ENCODE peak calls at places on chromosome 4, in eight cellular contexts. I is NB4, Q is GM12865, B is Peyer's patch, H is kidney epithelial cell, E is astrocyte of the spinal cord, N is epithelial cell of esophagus, C is aorta. S is an unnamed sample.

GRCh38 chr4:138223191-138223910 is 18.8 kb downstream of the SLC7A11 start:
- DNase-seq in I (peak), Q (no peak), B (no peak), H (no peak), E (no peak), N (no peak), C (no peak), S (no peak)

GRCh38 chr4:75287738-75288517 is 226.3 kb downstream of the RCHY1 start:
- DNase-seq in I (no peak), Q (no peak), B (no peak), H (no peak), E (no peak), N (no peak), C (no peak), S (no peak)

GRCh38 chr4:7166286-7166685 is 26.1 kb upstream of the SORCS2 start:
- DNase-seq in I (no peak), Q (no peak), B (peak), H (no peak), E (no peak), N (no peak), C (no peak), S (no peak)

GRCh38 chr4:57162499-57163019 is 52.4 kb upstream of the IGFBP7 start:
- DNase-seq in I (no peak), Q (no peak), B (no peak), H (no peak), E (no peak), N (no peak), C (no peak), S (no peak)

GRCh38 chr4:20773144-20773997 is 73.1 kb downstream of the PACRGL start:
- DNase-seq in I (peak), Q (peak), B (peak), H (peak), E (peak), N (peak), C (no peak), S (peak)

GRCh38 chr4:103422467-103423219 is 224.5 kb upstream of the CENPE start:
- DNase-seq in I (no peak), Q (no peak), B (no peak), H (no peak), E (no peak), N (peak), C (no peak), S (no peak)

GRCh38 chr4:119498520-119498919 is 130.1 kb downstream of the PDE5A start:
- DNase-seq in I (peak), Q (no peak), B (no peak), H (no peak), E (peak), N (no peak), C (peak), S (no peak)

GRCh38 chr4:6938237-6938636 is 28.6 kb downstream of the TBC1D14 start:
- DNase-seq in I (peak), Q (no peak), B (no peak), H (no peak), E (no peak), N (no peak), C (peak), S (no peak)

GRCh38 chr4:114562176-114562904 is 36.3 kb upstream of the UGT8 start:
- DNase-seq in I (no peak), Q (no peak), B (no peak), H (no peak), E (no peak), N (no peak), C (no peak), S (no peak)

GRCh38 chr4:123349401-123350190 is 47.0 kb upstream of the SPRY1 start:
- DNase-seq in I (no peak), Q (no peak), B (peak), H (no peak), E (no peak), N (no peak), C (no peak), S (no peak)

GRCh38 chr4:127145001-127145400 is 487.8 kb upstream of the INTU start:
- DNase-seq in I (no peak), Q (no peak), B (no peak), H (no peak), E (no peak), N (no peak), C (no peak), S (no peak)

GRCh38 chr4:158962396-158962795 is 140.5 kb upstream of the RAPGEF2 start:
- DNase-seq in I (no peak), Q (no peak), B (no peak), H (no peak), E (no peak), N (no peak), C (no peak), S (no peak)

GRCh38 chr4:85738721-85739120 is 263.8 kb downstream of the ARHGAP24 start:
- DNase-seq in I (no peak), Q (no peak), B (no peak), H (no peak), E (no peak), N (peak), C (no peak), S (no peak)

GRCh38 chr4:7434766-7435150 is at the start of gene PSAPL1:
- DNase-seq in I (peak), Q (no peak), B (no peak), H (no peak), E (no peak), N (no peak), C (peak), S (no peak)

GRCh38 chr4:1559896-1560650 is 124.0 kb downstream of the FAM53A start:
- DNase-seq in I (peak), Q (no peak), B (no peak), H (no peak), E (peak), N (no peak), C (no peak), S (no peak)

GRCh38 chr4:30642520-30642919 is 77.6 kb upstream of the PCDH7 start:
- DNase-seq in I (no peak), Q (no peak), B (no peak), H (no peak), E (no peak), N (no peak), C (no peak), S (no peak)

GRCh38 chr4:183416878-183417277 is 27.6 kb upstream of the CDKN2AIP start:
- DNase-seq in I (no peak), Q (no peak), B (no peak), H (no peak), E (no peak), N (no peak), C (no peak), S (no peak)

GRCh38 chr4:6250235-6250983 is 19.2 kb upstream of the WFS1 start:
- DNase-seq in I (peak), Q (peak), B (no peak), H (no peak), E (peak), N (peak), C (no peak), S (no peak)

GRCh38 chr4:26320159-26320452 is 708 bp upstream of the RBPJ start:
- DNase-seq in I (no peak), Q (peak), B (no peak), H (no peak), E (no peak), N (no peak), C (no peak), S (no peak)

GRCh38 chr4:57064811-57065711 is 45.1 kb downstream of the IGFBP7 start:
- DNase-seq in I (no peak), Q (no peak), B (peak), H (no peak), E (peak), N (peak), C (peak), S (peak)

GRCh38 chr4:183360161-183360919 is 38.1 kb upstream of the CLDN24 start:
- DNase-seq in I (peak), Q (no peak), B (no peak), H (no peak), E (peak), N (peak), C (no peak), S (no peak)

GRCh38 chr4:81625422-81626417 is 154.0 kb upstream of the RASGEF1B start:
- DNase-seq in I (no peak), Q (no peak), B (no peak), H (no peak), E (no peak), N (no peak), C (no peak), S (no peak)
- H3K4me3 ChIP-seq in I (no peak), Q (no peak), B (no peak), H (no peak), E (no peak), N (no peak), C (no peak), S (no peak)

GRCh38 chr4:4866124-4866832 is 6.8 kb downstream of the MSX1 start:
- DNase-seq in I (no peak), Q (peak), B (no peak), H (no peak), E (peak), N (no peak), C (no peak), S (no peak)
- H3K4me3 ChIP-seq in I (no peak), Q (peak), B (no peak), H (no peak), E (peak), N (no peak), C (peak), S (peak)

GRCh38 chr4:107866726-107867125 is 42.0 kb downstream of the SGMS2 start:
- DNase-seq in I (no peak), Q (no peak), B (no peak), H (no peak), E (no peak), N (peak), C (no peak), S (no peak)

GRCh38 chr4:107862658-107863057 is 37.9 kb downstream of the SGMS2 start:
- DNase-seq in I (no peak), Q (peak), B (peak), H (peak), E (peak), N (peak), C (no peak), S (no peak)

GRCh38 chr4:107858158-107858742 is 33.5 kb downstream of the SGMS2 start:
- DNase-seq in I (no peak), Q (no peak), B (no peak), H (no peak), E (no peak), N (no peak), C (no peak), S (no peak)

GRCh38 chr4:107863416-107863815 is 38.7 kb downstream of the SGMS2 start:
- DNase-seq in I (no peak), Q (no peak), B (no peak), H (no peak), E (peak), N (peak), C (no peak), S (no peak)

DNA sequence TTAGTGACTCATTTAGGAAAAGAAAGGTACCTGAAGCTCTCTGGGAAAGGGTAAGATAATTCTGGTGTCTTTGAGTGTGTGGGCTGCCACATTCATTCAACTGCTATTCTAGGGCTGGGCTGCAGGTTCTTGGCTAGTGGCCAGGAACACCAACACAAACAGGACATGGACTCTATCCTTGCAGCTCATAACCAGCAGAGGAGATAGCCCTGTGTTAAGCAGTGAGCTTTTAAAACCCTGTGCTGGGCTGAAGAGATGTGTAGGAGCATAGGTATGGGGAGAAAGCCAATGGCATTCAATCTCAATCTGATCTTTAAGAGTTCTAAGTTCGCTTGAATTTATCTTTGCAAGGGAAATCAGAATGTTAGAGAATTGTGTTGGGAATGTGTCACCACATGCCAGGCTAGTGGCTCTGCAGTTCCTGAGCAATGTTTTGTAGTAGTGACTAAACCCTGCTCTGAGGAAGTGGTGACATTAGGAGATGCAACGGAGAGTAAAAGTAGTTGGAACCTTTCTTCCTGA is 39.2 kb downstream of the SGMS2 start:
- DNase-seq in I (no peak), Q (no peak), B (peak), H (peak), E (peak), N (peak), C (no peak), S (no peak)
- H3K4me3 ChIP-seq in I (no peak), Q (no peak), B (no peak), H (no peak), E (no peak), N (no peak), C (no peak), S (no peak)

GRCh38 chr4:166198516-166198915 is 325.5 kb downstream of the TLL1 start:
- DNase-seq in I (no peak), Q (no peak), B (no peak), H (no peak), E (no peak), N (no peak), C (no peak), S (no peak)

GRCh38 chr4:166198921-166199320 is 325.9 kb downstream of the TLL1 start:
- DNase-seq in I (no peak), Q (no peak), B (no peak), H (no peak), E (no peak), N (no peak), C (no peak), S (no peak)

GRCh38 chr4:166197166-166197565 is 324.1 kb downstream of the TLL1 start:
- DNase-seq in I (no peak), Q (no peak), B (no peak), H (no peak), E (no peak), N (peak), C (no peak), S (no peak)

GRCh38 chr4:166195101-166195500 is 322.1 kb downstream of the TLL1 start:
- DNase-seq in I (no peak), Q (no peak), B (no peak), H (no peak), E (no peak), N (no peak), C (no peak), S (no peak)

GRCh38 chr4:166198041-166198440 is 325.0 kb downstream of the TLL1 start:
- DNase-seq in I (no peak), Q (no peak), B (no peak), H (no peak), E (no peak), N (no peak), C (no peak), S (no peak)
- H3K4me3 ChIP-seq in I (no peak), Q (no peak), B (no peak), H (no peak), E (no peak), N (no peak), C (no peak), S (no peak)

DNA sequence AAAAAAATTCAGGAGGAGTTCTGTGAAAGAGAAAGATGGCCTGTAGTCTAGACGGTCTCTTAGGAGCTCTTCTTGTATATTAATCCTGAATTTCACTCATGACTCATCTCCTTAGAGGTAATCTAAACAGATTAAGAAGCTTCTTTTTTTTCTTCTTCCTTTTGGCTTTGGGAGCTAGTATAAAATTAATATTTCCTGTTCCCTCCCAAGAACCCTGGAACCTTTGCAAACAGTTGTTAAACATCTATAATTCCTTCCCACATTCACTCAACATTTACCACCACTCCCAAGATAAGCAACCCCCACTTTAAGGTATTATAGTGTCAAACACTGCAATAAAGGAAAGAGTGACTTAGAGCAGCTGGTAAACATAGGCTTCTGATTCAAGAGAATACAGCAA is 146.4 kb upstream of the EDNRA start:
- DNase-seq in I (no peak), Q (no peak), B (no peak), H (no peak), E (peak), N (peak), C (no peak), S (no peak)
- H3K4me3 ChIP-seq in I (no peak), Q (no peak), B (no peak), H (no peak), E (no peak), N (no peak), C (no peak), S (no peak)

GRCh38 chr4:3481113-3481531 is 18.0 kb downstream of the DOK7 start:
- DNase-seq in I (no peak), Q (no peak), B (no peak), H (no peak), E (no peak), N (no peak), C (no peak), S (no peak)
- H3K4me3 ChIP-seq in I (no peak), Q (no peak), B (no peak), H (no peak), E (no peak), N (no peak), C (no peak), S (no peak)

DNA sequence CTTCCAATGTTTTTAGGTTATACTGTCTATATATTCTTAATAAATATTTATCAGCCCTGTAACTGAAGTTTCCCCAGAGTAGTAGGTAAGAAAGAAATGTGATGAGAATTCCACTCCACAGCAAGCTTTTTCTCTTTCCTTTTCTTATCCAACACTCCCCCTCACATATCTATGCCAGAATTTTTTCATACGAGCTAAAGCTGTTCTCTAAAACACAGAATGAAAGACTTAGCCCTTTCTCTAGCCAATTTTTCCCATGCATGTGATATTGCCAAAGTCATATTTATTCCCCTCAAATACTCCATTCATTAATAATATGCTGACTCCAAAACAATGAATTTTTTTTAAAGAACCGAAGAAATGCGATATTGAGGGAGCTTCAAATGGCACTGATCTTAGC is 32.3 kb downstream of the VEGFC start:
- DNase-seq in I (no peak), Q (no peak), B (no peak), H (no peak), E (no peak), N (no peak), C (no peak), S (no peak)
- H3K4me3 ChIP-seq in I (no peak), Q (no peak), B (no peak), H (no peak), E (no peak), N (no peak), C (no peak), S (no peak)

DNA sequence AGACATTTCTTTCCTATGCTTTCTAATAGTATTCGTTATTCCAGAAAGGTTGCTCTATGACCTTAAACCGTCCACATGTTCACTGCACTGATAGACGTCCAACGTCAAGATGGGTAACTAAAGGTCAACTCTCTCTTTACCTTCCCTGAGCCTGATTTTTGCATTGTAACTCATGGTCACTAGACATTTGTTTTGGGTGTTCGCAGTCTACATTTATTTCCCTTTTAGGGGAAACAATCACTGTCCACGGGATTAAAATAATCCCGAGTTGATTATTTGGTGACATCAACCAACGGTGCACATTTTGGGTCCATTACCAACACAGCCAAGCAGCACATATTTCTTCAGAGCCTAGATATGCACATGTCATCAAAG is 540 bp upstream of the HADH start:
- DNase-seq in I (no peak), Q (peak), B (no peak), H (no peak), E (no peak), N (no peak), C (no peak), S (no peak)
- H3K4me3 ChIP-seq in I (peak), Q (peak), B (peak), H (peak), E (peak), N (peak), C (peak), S (peak)

S was measured in AG04449.